ENCODE peak calls at places on chromosomes 12 and 14, in four cellular contexts. One of them, this sample, is unnamed.

GRCh38 chr14:26687438-26687837 is 89.6 kb upstream of the NOVA1 start:
- DNase-seq in HepG2: no peak
- DNase-seq in K562: no peak
- DNase-seq in GM12878: no peak
- DNase-seq in this sample: no peak

GRCh38 chr12:123986374-123986920 is 13.4 kb downstream of the ZNF664 start:
- DNase-seq in HepG2: no peak
- DNase-seq in K562: no peak
- DNase-seq in GM12878: no peak
- DNase-seq in this sample: no peak

GRCh38 chr14:102138935-102139247 is 806 bp upstream of the WDR20 start:
- DNase-seq in HepG2: no peak
- DNase-seq in K562: no peak
- DNase-seq in GM12878: no peak
- DNase-seq in this sample: no peak

GRCh38 chr14:65637780-65638179 is 225.2 kb downstream of the FUT8 start:
- DNase-seq in HepG2: no peak
- DNase-seq in K562: no peak
- DNase-seq in GM12878: peak
- DNase-seq in this sample: no peak

GRCh38 chr12:108567974-108568652 is 5.7 kb downstream of the ISCU start:
- DNase-seq in HepG2: no peak
- DNase-seq in K562: no peak
- DNase-seq in GM12878: peak
- DNase-seq in this sample: no peak

GRCh38 chr14:100019156-100019882 is 45.9 kb upstream of the EVL start:
- DNase-seq in HepG2: peak
- DNase-seq in K562: no peak
- DNase-seq in GM12878: no peak
- DNase-seq in this sample: no peak

GRCh38 chr12:111431772-111432171 is 26.0 kb downstream of the SH2B3 start:
- DNase-seq in HepG2: no peak
- DNase-seq in K562: no peak
- DNase-seq in GM12878: no peak
- DNase-seq in this sample: no peak

GRCh38 chr12:20557076-20557475 is 138.1 kb upstream of the SLCO1C1 start:
- DNase-seq in HepG2: no peak
- DNase-seq in K562: no peak
- DNase-seq in GM12878: no peak
- DNase-seq in this sample: no peak

GRCh38 chr12:70920891-70921290 is 353 bp upstream of the PTPRR start:
- DNase-seq in HepG2: no peak
- DNase-seq in K562: no peak
- DNase-seq in GM12878: no peak
- DNase-seq in this sample: peak

GRCh38 chr12:105982022-105982421 is 156.7 kb downstream of the NUAK1 start:
- DNase-seq in HepG2: no peak
- DNase-seq in K562: no peak
- DNase-seq in GM12878: no peak
- DNase-seq in this sample: no peak

GRCh38 chr12:54355104-54355815 is 9.0 kb downstream of the GPR84 start:
- DNase-seq in HepG2: no peak
- DNase-seq in K562: no peak
- DNase-seq in GM12878: no peak
- DNase-seq in this sample: peak

GRCh38 chr14:60935283-60935682 is 45.6 kb downstream of the TRMT5 start:
- DNase-seq in HepG2: no peak
- DNase-seq in K562: no peak
- DNase-seq in GM12878: no peak
- DNase-seq in this sample: no peak

GRCh38 chr14:105862581-105863239 is 336.3 kb downstream of the TMEM121 start:
- DNase-seq in HepG2: no peak
- DNase-seq in K562: no peak
- DNase-seq in GM12878: no peak
- DNase-seq in this sample: no peak

GRCh38 chr12:73225371-73225937 is 953.3 kb downstream of the TRHDE start:
- DNase-seq in HepG2: no peak
- DNase-seq in K562: no peak
- DNase-seq in GM12878: no peak
- DNase-seq in this sample: no peak

GRCh38 chr12:111406474-111407370 is 999 bp downstream of the SH2B3 start:
- DNase-seq in HepG2: no peak
- DNase-seq in K562: no peak
- DNase-seq in GM12878: no peak
- DNase-seq in this sample: no peak

GRCh38 chr12:31797230-31797872 is 68.5 kb upstream of the AMN1 start:
- DNase-seq in HepG2: no peak
- DNase-seq in K562: no peak
- DNase-seq in GM12878: no peak
- DNase-seq in this sample: no peak

GRCh38 chr14:99221445-99221844 is 50.6 kb downstream of the BCL11B start:
- DNase-seq in HepG2: no peak
- DNase-seq in K562: no peak
- DNase-seq in GM12878: no peak
- DNase-seq in this sample: no peak

GRCh38 chr14:50797250-50798047 is 33.5 kb downstream of the NIN start:
- DNase-seq in HepG2: no peak
- DNase-seq in K562: no peak
- DNase-seq in GM12878: no peak
- DNase-seq in this sample: no peak

GRCh38 chr12:121579981-121580868 is 598 bp downstream of the KDM2B start:
- DNase-seq in HepG2: peak
- DNase-seq in K562: peak
- DNase-seq in GM12878: no peak
- DNase-seq in this sample: peak

GRCh38 chr12:9810721-9811120 is 16.6 kb upstream of the KLRF1 start:
- DNase-seq in HepG2: no peak
- DNase-seq in K562: no peak
- DNase-seq in GM12878: no peak
- DNase-seq in this sample: no peak

GRCh38 chr14:37569729-37570128 is 25.3 kb downstream of the FOXA1 start:
- DNase-seq in HepG2: no peak
- DNase-seq in K562: no peak
- DNase-seq in GM12878: no peak
- DNase-seq in this sample: no peak

GRCh38 chr12:117384735-117385134 is 23.3 kb upstream of the NOS1 start:
- DNase-seq in HepG2: no peak
- DNase-seq in K562: no peak
- DNase-seq in GM12878: no peak
- DNase-seq in this sample: no peak

GRCh38 chr12:10562306-10562933 is 51.0 kb downstream of the MAGOHB start:
- DNase-seq in HepG2: peak
- DNase-seq in K562: peak
- DNase-seq in GM12878: no peak
- DNase-seq in this sample: no peak

GRCh38 chr12:131473721-131474709 is 236.9 kb upstream of the SFSWAP start:
- DNase-seq in HepG2: no peak
- DNase-seq in K562: no peak
- DNase-seq in GM12878: no peak
- DNase-seq in this sample: peak

GRCh38 chr14:68806526-68807147 is 13.8 kb upstream of the ZFP36L1 start:
- DNase-seq in HepG2: no peak
- DNase-seq in K562: no peak
- DNase-seq in GM12878: no peak
- DNase-seq in this sample: no peak

GRCh38 chr14:37585101-37585479 is 10.0 kb downstream of the FOXA1 start:
- DNase-seq in HepG2: no peak
- DNase-seq in K562: no peak
- DNase-seq in GM12878: no peak
- DNase-seq in this sample: peak

GRCh38 chr14:106556665-106557289 is 1030.4 kb downstream of the TMEM121 start:
- DNase-seq in HepG2: peak
- DNase-seq in K562: peak
- DNase-seq in GM12878: no peak
- DNase-seq in this sample: peak

GRCh38 chr12:93518725-93519124 is 51.4 kb downstream of the MRPL42 start:
- DNase-seq in HepG2: no peak
- DNase-seq in K562: no peak
- DNase-seq in GM12878: no peak
- DNase-seq in this sample: no peak

GRCh38 chr12:10551375-10551774 is 45.7 kb downstream of the EIF2S3B start:
- DNase-seq in HepG2: no peak
- DNase-seq in K562: no peak
- DNase-seq in GM12878: no peak
- DNase-seq in this sample: no peak

GRCh38 chr12:26434299-26434915 is 239.0 kb downstream of the SSPN start:
- DNase-seq in HepG2: peak
- DNase-seq in K562: peak
- DNase-seq in GM12878: no peak
- DNase-seq in this sample: peak

GRCh38 chr12:122790393-122791075 is 16.2 kb downstream of the CCDC62 start:
- DNase-seq in HepG2: no peak
- DNase-seq in K562: no peak
- DNase-seq in GM12878: no peak
- DNase-seq in this sample: no peak

GRCh38 chr14:71400821-71401447 is 493.7 kb downstream of the PCNX1 start:
- DNase-seq in HepG2: no peak
- DNase-seq in K562: no peak
- DNase-seq in GM12878: peak
- DNase-seq in this sample: no peak

GRCh38 chr12:30816742-30817465 is 62.2 kb upstream of the CAPRIN2 start:
- DNase-seq in HepG2: no peak
- DNase-seq in K562: no peak
- DNase-seq in GM12878: no peak
- DNase-seq in this sample: no peak

GRCh38 chr12:32454075-32454474 is 54.7 kb downstream of the FGD4 start:
- DNase-seq in HepG2: no peak
- DNase-seq in K562: no peak
- DNase-seq in GM12878: no peak
- DNase-seq in this sample: no peak

GRCh38 chr12:26940820-26941219 is 2.5 kb downstream of the FGFR1OP2 start:
- DNase-seq in HepG2: no peak
- DNase-seq in K562: no peak
- DNase-seq in GM12878: no peak
- DNase-seq in this sample: no peak

GRCh38 chr14:71538949-71539659 is 393.1 kb upstream of the RGS6 start:
- DNase-seq in HepG2: no peak
- DNase-seq in K562: no peak
- DNase-seq in GM12878: no peak
- DNase-seq in this sample: no peak

GRCh38 chr12:53217049-53217929 is 10.2 kb upstream of the ITGB7 start:
- DNase-seq in HepG2: no peak
- DNase-seq in K562: no peak
- DNase-seq in GM12878: no peak
- DNase-seq in this sample: peak

GRCh38 chr14:79011091-79011919 is 841.1 kb downstream of the NRXN3 start:
- DNase-seq in HepG2: peak
- DNase-seq in K562: peak
- DNase-seq in GM12878: no peak
- DNase-seq in this sample: no peak

GRCh38 chr12:94969424-94969823 is 34.1 kb downstream of the NDUFA12 start:
- DNase-seq in HepG2: no peak
- DNase-seq in K562: no peak
- DNase-seq in GM12878: no peak
- DNase-seq in this sample: no peak
- TF ChIP-seq CREM in HepG2: no peak
- TF ChIP-seq CREM in K562: no peak
- TF ChIP-seq CREM in GM12878: no peak
- TF ChIP-seq CREM in this sample: no peak

GRCh38 chr14:90846511-90846910 is 30.3 kb upstream of the TTC7B start:
- DNase-seq in HepG2: no peak
- DNase-seq in K562: no peak
- DNase-seq in GM12878: no peak
- DNase-seq in this sample: no peak
- TF ChIP-seq CREM in HepG2: no peak
- TF ChIP-seq CREM in K562: no peak
- TF ChIP-seq CREM in GM12878: no peak
- TF ChIP-seq CREM in this sample: no peak

GRCh38 chr14:77470192-77470870 is 12.4 kb downstream of the AHSA1 start:
- DNase-seq in HepG2: no peak
- DNase-seq in K562: no peak
- DNase-seq in GM12878: no peak
- DNase-seq in this sample: no peak
- TF ChIP-seq CREM in HepG2: no peak
- TF ChIP-seq CREM in K562: no peak
- TF ChIP-seq CREM in GM12878: no peak
- TF ChIP-seq CREM in this sample: no peak

GRCh38 chr12:1811948-1812291 is 8.4 kb upstream of the LRTM2 start:
- DNase-seq in HepG2: no peak
- DNase-seq in K562: no peak
- DNase-seq in GM12878: no peak
- DNase-seq in this sample: no peak

GRCh38 chr12:1812650-1813302 is 7.6 kb upstream of the LRTM2 start:
- DNase-seq in HepG2: peak
- DNase-seq in K562: peak
- DNase-seq in GM12878: no peak
- DNase-seq in this sample: no peak

GRCh38 chr12:1810201-1810930 is 10.0 kb upstream of the LRTM2 start:
- DNase-seq in HepG2: no peak
- DNase-seq in K562: peak
- DNase-seq in GM12878: no peak
- DNase-seq in this sample: no peak

GRCh38 chr12:1810931-1811280 is 9.5 kb upstream of the LRTM2 start:
- DNase-seq in HepG2: no peak
- DNase-seq in K562: no peak
- DNase-seq in GM12878: no peak
- DNase-seq in this sample: no peak

GRCh38 chr12:1811281-1811947 is 9.0 kb upstream of the LRTM2 start:
- DNase-seq in HepG2: peak
- DNase-seq in K562: no peak
- DNase-seq in GM12878: no peak
- DNase-seq in this sample: no peak
- TF ChIP-seq CREM in HepG2: no peak
- TF ChIP-seq CREM in K562: no peak
- TF ChIP-seq CREM in GM12878: no peak
- TF ChIP-seq CREM in this sample: no peak

GRCh38 chr14:23517650-23518329 is 33.8 kb downstream of the ZFHX2 start:
- DNase-seq in HepG2: no peak
- DNase-seq in K562: no peak
- DNase-seq in GM12878: no peak
- DNase-seq in this sample: no peak

GRCh38 chr14:23513466-23514008 is 38.0 kb downstream of the ZFHX2 start:
- DNase-seq in HepG2: no peak
- DNase-seq in K562: no peak
- DNase-seq in GM12878: no peak
- DNase-seq in this sample: no peak

GRCh38 chr14:23514009-23514962 is 37.3 kb downstream of the ZFHX2 start:
- DNase-seq in HepG2: no peak
- DNase-seq in K562: no peak
- DNase-seq in GM12878: no peak
- DNase-seq in this sample: no peak

GRCh38 chr14:23512156-23512555 is 39.4 kb downstream of the ZFHX2 start:
- DNase-seq in HepG2: no peak
- DNase-seq in K562: no peak
- DNase-seq in GM12878: no peak
- DNase-seq in this sample: no peak

GRCh38 chr14:23513005-23513412 is 38.6 kb downstream of the ZFHX2 start:
- DNase-seq in HepG2: no peak
- DNase-seq in K562: no peak
- DNase-seq in GM12878: no peak
- DNase-seq in this sample: no peak
- TF ChIP-seq CREM in HepG2: no peak
- TF ChIP-seq CREM in K562: no peak
- TF ChIP-seq CREM in GM12878: no peak
- TF ChIP-seq CREM in this sample: no peak

GRCh38 chr12:15443611-15444010 is 121.3 kb downstream of the PTPRO start:
- DNase-seq in HepG2: no peak
- DNase-seq in K562: no peak
- DNase-seq in GM12878: no peak
- DNase-seq in this sample: no peak
- TF ChIP-seq CREM in HepG2: no peak
- TF ChIP-seq CREM in K562: no peak
- TF ChIP-seq CREM in GM12878: no peak
- TF ChIP-seq CREM in this sample: no peak

GRCh38 chr12:58847876-58848600 is 72.3 kb downstream of the LRIG3 start:
- DNase-seq in HepG2: no peak
- DNase-seq in K562: no peak
- DNase-seq in GM12878: no peak
- DNase-seq in this sample: no peak
- TF ChIP-seq CREM in HepG2: no peak
- TF ChIP-seq CREM in K562: no peak
- TF ChIP-seq CREM in GM12878: no peak
- TF ChIP-seq CREM in this sample: no peak